ENCODE peak calls at places on chromosomes 12 and 14, in five cellular contexts. Z is non-pigmented ciliary epithelial cell; X is central memory CD4-positive, alpha-beta T cell; H is substantia nigra; N is HTR-8/SVneo. C is an unnamed sample.

GRCh38 chr12:45670339-45671065 is 59.0 kb upstream of the ARID2 start:
- DNase-seq in Z (no peak), N (no peak), X (peak; percentile 44), H (no peak), C (peak; percentile 55)

GRCh38 chr12:123115409-123116111 is 35.3 kb downstream of the PITPNM2 start:
- DNase-seq in N (no peak), Z (peak; percentile 84), H (no peak), X (no peak), C (no peak)

GRCh38 chr12:57772429-57773322 is at the start of gene EEF1AKMT3:
- DNase-seq in H (peak; percentile 44), N (peak; percentile 57), X (no peak), Z (no peak), C (peak; percentile 16)

GRCh38 chr14:101604228-101604934 is 43.1 kb downstream of the DIO3 start:
- DNase-seq in Z (no peak), X (no peak), H (no peak), N (no peak), C (no peak)

GRCh38 chr14:65403231-65403630 is 9.3 kb upstream of the FUT8 start:
- DNase-seq in H (no peak), X (no peak), Z (no peak), N (no peak), C (no peak)

GRCh38 chr14:85437143-85437542 is 92.8 kb upstream of the FLRT2 start:
- DNase-seq in Z (peak; percentile 85), N (no peak), H (no peak), X (no peak), C (no peak)

GRCh38 chr12:26940820-26941219 is 2.5 kb downstream of the FGFR1OP2 start:
- DNase-seq in H (no peak), X (peak; percentile 17), N (no peak), Z (peak; percentile 20), C (no peak)

GRCh38 chr14:100391777-100392176 is 68.6 kb downstream of the SLC25A47 start:
- DNase-seq in H (no peak), N (no peak), X (no peak), Z (no peak), C (no peak)

GRCh38 chr14:104085889-104086201 is 345 bp downstream of the ASPG start:
- DNase-seq in X (no peak), H (no peak), N (no peak), Z (no peak), C (no peak)

GRCh38 chr12:1171657-1172056 is 180.6 kb downstream of the ERC1 start:
- DNase-seq in N (peak; percentile 30), X (no peak), Z (peak; percentile 8), H (no peak), C (no peak)